ENCODE peak calls at places on chromosomes 13 and 19, in four cellular contexts. H is PC-9, B is Peyer's patch, G is pancreas. N is an unnamed sample.

GRCh38 chr13:76886292-76887061 is at the start of gene KCTD12:
- DNase-seq in H (peak; percentile 24), B (peak; percentile 73), G (peak; percentile 70), N (peak; percentile 89)

GRCh38 chr13:44759723-44760360 is 183.7 kb upstream of the TSC22D1 start:
- DNase-seq in H (peak; percentile 53), B (no peak), G (peak; percentile 85), N (no peak)

GRCh38 chr13:93244918-93245280 is 18.3 kb downstream of the GPC6 start:
- DNase-seq in H (no peak), B (no peak), G (no peak), N (no peak)

GRCh38 chr13:36432106-36432544 is at the start of gene CCNA1:
- DNase-seq in H (no peak), B (no peak), G (no peak), N (no peak)

GRCh38 chr13:83065136-83065535 is 817.1 kb downstream of the SLITRK1 start:
- DNase-seq in H (no peak), B (no peak), G (peak; percentile 15), N (peak; percentile 63)

GRCh38 chr19:2270157-2270571 is 11.8 kb downstream of the PEAK3 start:
- DNase-seq in H (no peak), B (peak; percentile 74), G (peak; percentile 60), N (no peak)

GRCh38 chr13:20923272-20923671 is 20.7 kb upstream of the XPO4 start:
- DNase-seq in H (no peak), B (no peak), G (no peak), N (peak; percentile 54)

GRCh38 chr19:42488783-42489521 is 39.3 kb downstream of the CEACAM1 start:
- DNase-seq in H (peak; percentile 63), B (no peak), G (peak; percentile 28), N (no peak)

GRCh38 chr19:39052243-39052746 is 19.9 kb upstream of the FBXO27 start:
- DNase-seq in H (peak; percentile 72), B (peak; percentile 76), G (peak; percentile 27), N (peak; percentile 64)

GRCh38 chr13:36414461-36414860 is 17.8 kb upstream of the CCNA1 start:
- DNase-seq in H (no peak), B (no peak), G (no peak), N (no peak)

GRCh38 chr13:99421271-99421670 is 80.0 kb upstream of the TM9SF2 start:
- DNase-seq in H (no peak), B (no peak), G (no peak), N (no peak)

GRCh38 chr19:33752945-33753344 is 43.7 kb upstream of the KCTD15 start:
- DNase-seq in H (no peak), B (no peak), G (no peak), N (no peak)

GRCh38 chr13:87999791-88000190 is 328.6 kb downstream of the SLITRK5 start:
- DNase-seq in H (no peak), B (no peak), G (no peak), N (no peak)

GRCh38 chr19:45500918-45501729 is 2.9 kb downstream of the PPM1N start:
- DNase-seq in H (no peak), B (no peak), G (no peak), N (no peak)

GRCh38 chr13:106573855-106574254 is 5.9 kb upstream of the ARGLU1 start:
- DNase-seq in H (no peak), B (no peak), G (no peak), N (peak; percentile 65)

GRCh38 chr19:15379996-15380647 is 535 bp upstream of the AKAP8 start:
- DNase-seq in H (peak; percentile 86), B (peak; percentile 80), G (peak; percentile 51), N (no peak)

GRCh38 chr19:54995561-54995960 is 29.4 kb downstream of the NLRP2 start:
- DNase-seq in H (no peak), B (no peak), G (no peak), N (no peak)

GRCh38 chr13:53298426-53298825 is 269.8 kb downstream of the OLFM4 start:
- DNase-seq in H (no peak), B (no peak), G (no peak), N (no peak)

GRCh38 chr19:40945645-40946044 is 45.4 kb upstream of the CYP2B6 start:
- DNase-seq in H (no peak), B (no peak), G (no peak), N (no peak)

GRCh38 chr13:19952850-19953249 is 5.7 kb upstream of the ZMYM2 start:
- DNase-seq in H (no peak), B (no peak), G (no peak), N (no peak)

DNA sequence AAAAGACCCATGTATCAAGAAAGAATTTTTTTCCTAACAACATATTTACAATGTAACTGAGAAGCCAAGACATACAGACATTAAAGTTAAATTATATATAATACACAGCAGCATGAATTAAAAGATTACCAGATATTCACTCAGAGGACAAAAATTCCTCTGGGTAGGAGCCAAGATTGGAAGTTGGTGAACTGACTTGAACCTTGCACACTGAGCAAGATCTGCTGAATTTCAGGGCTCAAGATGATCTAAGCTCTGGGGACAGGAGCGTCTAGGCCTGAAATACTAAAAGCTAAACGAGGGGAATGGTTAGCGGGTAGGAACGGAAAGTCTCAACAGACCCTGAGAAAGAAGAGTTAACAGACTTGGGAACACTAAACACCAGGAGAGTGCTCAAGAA is 8.5 kb downstream of the FOXO1 start:
- DNase-seq in H (no peak), B (no peak), G (no peak), N (no peak)
- H3K4me3 ChIP-seq in H (no peak overlapping the region), B (no peak overlapping the region), G (no peak overlapping the region), N (no peak overlapping the region)

GRCh38 chr19:30968210-30968609 is 381.0 kb downstream of the TSHZ3 start:
- DNase-seq in H (peak; percentile 6), B (no peak), G (no peak), N (no peak)
- TF ChIP-seq CTCF in H (no peak), B (no peak), G (no peak), N (no peak)

DNA sequence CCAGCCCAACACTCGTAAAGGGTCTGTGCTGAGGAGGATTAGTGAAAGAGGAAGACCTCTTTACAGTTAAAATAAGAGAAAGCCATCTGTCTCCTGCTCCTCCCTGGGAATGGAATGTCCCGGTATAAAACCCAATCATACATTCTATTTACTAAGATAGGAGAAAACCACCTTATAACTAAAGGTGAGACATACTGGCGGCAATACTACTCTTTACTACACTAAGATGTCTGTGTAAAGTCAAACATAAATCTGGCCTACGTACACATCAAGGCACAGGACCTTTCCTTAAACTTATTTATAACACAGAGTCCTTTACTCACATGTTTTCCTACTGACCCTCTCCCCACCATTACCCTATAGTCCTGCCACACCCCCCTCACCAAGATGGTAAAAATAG is 3.3 kb downstream of the ZNF350 start:
- DNase-seq in H (no peak), B (no peak), G (no peak), N (no peak)
- H3K9me3 ChIP-seq in H (peaks cover 77% of the 10 kb centered on the region), B (peaks cover 20% of the 10 kb centered on the region), G (no peaks in the 10 kb centered on the region), N (peaks cover 52% of the 10 kb centered on the region)

DNA sequence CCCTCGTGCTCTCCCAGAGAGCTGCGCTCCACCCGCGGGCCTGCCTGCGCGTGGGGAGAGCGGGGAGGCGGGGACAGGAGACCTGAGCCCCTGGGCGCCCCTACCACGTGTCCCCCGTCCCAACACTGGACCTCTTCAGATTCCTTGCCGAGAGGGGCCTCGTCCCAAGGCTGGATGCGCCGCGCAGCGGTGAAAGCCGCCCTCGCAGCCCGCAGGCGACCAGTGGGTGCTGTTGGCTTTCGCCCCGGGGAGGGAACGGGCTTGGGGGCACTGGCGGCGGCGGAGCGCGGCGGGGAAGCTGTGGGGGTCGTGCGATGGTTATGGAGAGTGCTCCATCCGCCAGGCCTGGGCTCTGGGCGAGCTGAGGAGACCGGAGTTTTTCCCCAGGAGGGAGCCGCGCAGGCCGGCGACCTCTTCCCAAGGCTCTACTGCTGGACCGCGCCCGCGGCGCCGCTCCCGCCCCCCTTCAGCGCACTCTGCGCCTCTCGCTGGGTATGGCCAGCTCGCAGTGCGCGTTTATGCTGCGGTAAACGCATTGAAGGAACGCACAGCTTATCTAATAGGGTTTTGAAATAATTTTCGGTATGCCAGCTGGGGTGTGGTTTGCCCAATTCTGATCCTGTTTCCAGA is 17.2 kb upstream of the RNF17 start:
- DNase-seq in H (no peak), B (no peak), G (no peak), N (no peak)
- H3K4me3 ChIP-seq in H (no peak overlapping the region), B (peak overlapping the region; percentile 39), G (no peak overlapping the region), N (no peak overlapping the region)

GRCh38 chr13:27794075-27794691 is 1.9 kb downstream of the GSX1 start:
- DNase-seq in H (no peak), B (no peak), G (no peak), N (no peak)

GRCh38 chr13:27796544-27797227 is 4.4 kb downstream of the GSX1 start:
- DNase-seq in H (no peak), B (no peak), G (no peak), N (no peak)

GRCh38 chr13:27795718-27796019 is 3.4 kb downstream of the GSX1 start:
- DNase-seq in H (no peak), B (no peak), G (no peak), N (no peak)

GRCh38 chr13:27794921-27795717 is 2.8 kb downstream of the GSX1 start:
- DNase-seq in H (no peak), B (no peak), G (no peak), N (no peak)

DNA sequence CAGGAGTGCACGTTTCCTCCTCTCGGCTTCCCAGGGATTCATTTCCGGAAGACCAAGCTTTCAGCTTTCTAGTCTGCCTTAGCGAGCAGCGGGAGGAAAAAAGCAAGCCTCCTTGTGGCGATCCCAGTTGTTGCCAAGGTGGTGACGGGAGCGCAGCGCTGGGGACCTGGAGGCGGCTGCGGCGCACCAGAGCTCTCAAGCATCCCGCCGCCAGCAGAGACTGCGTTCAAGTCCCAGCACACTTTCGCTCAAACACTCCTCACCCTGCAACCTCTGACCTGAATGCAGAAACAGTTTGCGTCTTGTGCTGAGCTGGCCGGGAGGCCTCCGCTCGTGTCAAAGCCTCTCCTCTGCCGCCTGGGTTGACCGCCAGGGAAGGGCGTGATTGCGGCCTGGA is 4.9 kb downstream of the GSX1 start:
- DNase-seq in H (no peak), B (no peak), G (no peak), N (no peak)
- TF ChIP-seq CTCF in H (no peak), B (no peak), G (peak; percentile 11), N (no peak)

DNA sequence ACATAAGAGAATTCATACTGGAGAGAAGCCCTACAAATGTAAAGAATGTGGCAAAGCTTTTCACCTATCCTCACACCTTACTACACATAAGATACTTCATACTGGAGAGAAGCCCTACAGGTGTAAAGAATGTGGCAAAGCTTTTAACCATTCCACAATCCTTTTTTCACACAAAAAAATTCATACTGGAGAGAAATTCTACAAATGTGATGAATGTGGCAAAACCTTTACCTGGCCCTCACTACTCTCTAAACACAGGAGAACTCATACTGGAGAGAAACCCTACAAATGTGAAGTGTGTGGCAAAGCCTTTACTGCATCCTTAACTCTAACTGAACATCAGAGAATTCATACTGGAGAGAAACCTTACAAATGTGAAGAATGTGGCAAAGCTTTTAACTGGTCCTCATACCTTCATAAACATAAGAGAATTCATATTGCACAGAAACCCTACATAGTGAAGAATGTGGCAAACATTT is 14.0 kb upstream of the ZNF506 start:
- DNase-seq in H (no peak), B (no peak), G (no peak), N (no peak)
- H3K9me3 ChIP-seq in H (peaks cover 72% of the 10 kb centered on the region), B (peaks cover 43% of the 10 kb centered on the region), G (no peaks in the 10 kb centered on the region), N (peaks cover 21% of the 10 kb centered on the region)

GRCh38 chr19:4724252-4724514 is 541 bp upstream of the DPP9 start:
- DNase-seq in H (no peak), B (no peak), G (no peak), N (no peak)
- H3K4me3 ChIP-seq in H (peak overlapping the region; percentile 46), B (peak overlapping the region; percentile 71), G (peak overlapping the region; percentile 94), N (peak overlapping the region; percentile 94)

GRCh38 chr13:38697628-38698333 is 10.9 kb downstream of the FREM2 start:
- DNase-seq in H (no peak), B (no peak), G (no peak), N (no peak)
- TF ChIP-seq CTCF in H (no peak), B (no peak), G (no peak), N (no peak)

N was measured in right atrium auricular region.